ENCODE peak calls at places on chromosomes 6 and 20, in four cellular contexts. H, Z, R and T are unnamed samples.

GRCh38 chr20:10263385-10264165 is 44.9 kb downstream of the SNAP25 start:
- DNase-seq in H (no peak), Z (no peak), R (no peak), T (no peak)

GRCh38 chr6:101876431-101876830 is 482.9 kb downstream of the GRIK2 start:
- DNase-seq in H (no peak), Z (no peak), R (no peak), T (no peak)

GRCh38 chr6:52741872-52742271 is 21.4 kb downstream of the GSTA2 start:
- DNase-seq in H (no peak), Z (no peak), R (no peak), T (no peak)

GRCh38 chr20:63065911-63066310 is 59.1 kb upstream of the BHLHE23 start:
- DNase-seq in H (no peak), Z (no peak), R (no peak), T (no peak)

GRCh38 chr6:14676084-14676483 is 558.5 kb downstream of the CD83 start:
- DNase-seq in H (no peak), Z (no peak), R (no peak), T (no peak)

GRCh38 chr20:11217322-11217989 is 543.7 kb upstream of the JAG1 start:
- DNase-seq in H (no peak), Z (no peak), R (no peak), T (no peak)

GRCh38 chr20:19986419-19986818 is 30.7 kb upstream of the NAA20 start:
- DNase-seq in H (no peak), Z (no peak), R (peak), T (no peak)

GRCh38 chr20:45826381-45827019 is 612 bp downstream of the TNNC2 start:
- DNase-seq in H (no peak), Z (no peak), R (no peak), T (no peak)

GRCh38 chr6:24332306-24332705 is 25.6 kb downstream of the DCDC2 start:
- DNase-seq in H (no peak), Z (no peak), R (no peak), T (no peak)

GRCh38 chr6:7569082-7569481 is 20.9 kb upstream of the SNRNP48 start:
- DNase-seq in H (no peak), Z (no peak), R (no peak), T (no peak)

GRCh38 chr6:111200823-111201134 is 113.5 kb downstream of the SLC16A10 start:
- DNase-seq in H (no peak), Z (no peak), R (no peak), T (no peak)

GRCh38 chr20:14264869-14265268 is 72.5 kb downstream of the FLRT3 start:
- DNase-seq in H (no peak), Z (no peak), R (peak), T (no peak)

GRCh38 chr6:8131265-8131897 is 29.0 kb upstream of the EEF1E1 start:
- DNase-seq in H (no peak), Z (peak), R (peak), T (peak)

GRCh38 chr6:170147832-170148708 is 142.8 kb downstream of the DLL1 start:
- DNase-seq in H (no peak), Z (no peak), R (no peak), T (no peak)

GRCh38 chr6:112231609-112232060 is 22.7 kb downstream of the LAMA4 start:
- DNase-seq in H (no peak), Z (no peak), R (no peak), T (no peak)

DNA sequence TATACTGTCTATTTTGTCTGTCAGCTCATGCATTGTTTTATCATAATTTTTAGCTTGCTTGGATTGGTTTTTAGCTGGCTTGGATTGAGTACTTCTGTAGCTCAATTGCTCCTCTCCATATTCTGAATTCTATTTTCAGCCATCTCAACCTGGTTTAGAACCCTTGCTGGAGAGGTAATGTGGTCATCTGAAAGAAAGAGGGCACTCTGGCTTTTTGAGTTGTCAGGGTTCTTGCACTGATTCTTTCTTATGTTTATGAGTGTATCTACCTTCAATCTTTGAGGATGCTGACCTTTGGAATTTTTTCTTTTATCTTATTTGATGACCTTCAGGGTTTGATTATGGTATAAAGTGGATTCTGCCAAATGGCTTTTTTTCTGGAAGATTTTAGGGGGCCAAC is 632.7 kb upstream of the ID4 start:
- DNase-seq in H (no peak), Z (no peak), R (no peak), T (no peak)
- TF ChIP-seq CTCF in H (no peak), Z (no peak), R (no peak), T (no peak)

DNA sequence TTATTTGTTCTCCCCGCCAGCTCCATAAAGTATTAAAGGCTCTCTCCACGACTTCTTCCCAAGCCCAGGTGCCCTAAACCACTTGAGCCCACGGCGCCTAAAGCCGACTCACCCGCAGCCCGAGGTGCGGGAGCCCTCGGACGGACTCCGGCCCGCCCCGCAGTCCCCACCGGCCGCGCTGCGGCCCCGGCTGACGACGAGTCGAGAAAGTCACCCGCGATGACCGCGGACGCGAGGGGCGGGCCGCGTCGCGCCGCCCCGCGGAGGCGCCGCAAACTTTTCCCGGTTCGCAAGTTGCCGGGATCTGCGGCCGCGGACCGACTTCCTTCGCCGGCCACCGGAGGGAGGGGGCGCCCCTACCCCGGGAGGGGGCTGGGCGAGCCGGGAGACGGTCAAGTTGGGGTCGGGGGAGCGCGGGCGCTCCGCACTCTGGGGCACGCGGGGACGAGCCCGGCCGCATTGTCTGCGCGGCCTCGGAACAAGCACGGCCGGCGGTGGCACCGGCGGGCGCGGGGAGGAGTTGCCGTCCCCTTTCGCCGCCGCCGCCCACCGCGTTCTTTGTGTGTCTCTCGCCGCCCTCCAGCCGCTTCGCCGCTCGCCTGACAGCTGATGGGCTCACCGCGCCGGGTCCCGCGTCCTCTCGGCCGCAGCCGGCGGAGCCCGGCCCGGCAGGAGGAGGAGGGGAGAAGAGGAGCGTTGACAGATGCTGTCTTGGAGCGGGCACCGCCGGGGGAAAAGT is 131.5 kb downstream of the OGFRL1 start:
- DNase-seq in H (no peak), Z (no peak), R (no peak), T (peak)
- TF ChIP-seq CTCF in H (no peak), Z (peak), R (peak), T (no peak)

GRCh38 chr6:104326173-104327001 is 533.3 kb downstream of the HACE1 start:
- DNase-seq in H (no peak), Z (no peak), R (no peak), T (no peak)
- TF ChIP-seq CTCF in H (no peak), Z (no peak), R (no peak), T (no peak)

GRCh38 chr6:113995632-113996031 is 24.7 kb upstream of the HDAC2 start:
- DNase-seq in H (no peak), Z (no peak), R (peak), T (no peak)
- TF ChIP-seq CTCF in H (no peak), Z (no peak), R (no peak), T (no peak)

GRCh38 chr20:40893610-40894242 is 134.9 kb upstream of the TOP1 start:
- DNase-seq in H (no peak), Z (no peak), R (no peak), T (no peak)

GRCh38 chr20:40895182-40895581 is 133.4 kb upstream of the TOP1 start:
- DNase-seq in H (no peak), Z (no peak), R (no peak), T (no peak)

GRCh38 chr20:40897177-40897700 is 131.4 kb upstream of the TOP1 start:
- DNase-seq in H (no peak), Z (no peak), R (no peak), T (peak)

GRCh38 chr20:40890635-40891034 is 138.0 kb upstream of the TOP1 start:
- DNase-seq in H (no peak), Z (no peak), R (no peak), T (no peak)

GRCh38 chr20:40892642-40893041 is 136.0 kb upstream of the TOP1 start:
- DNase-seq in H (no peak), Z (no peak), R (no peak), T (no peak)
- TF ChIP-seq CTCF in H (no peak), Z (no peak), R (no peak), T (no peak)

DNA sequence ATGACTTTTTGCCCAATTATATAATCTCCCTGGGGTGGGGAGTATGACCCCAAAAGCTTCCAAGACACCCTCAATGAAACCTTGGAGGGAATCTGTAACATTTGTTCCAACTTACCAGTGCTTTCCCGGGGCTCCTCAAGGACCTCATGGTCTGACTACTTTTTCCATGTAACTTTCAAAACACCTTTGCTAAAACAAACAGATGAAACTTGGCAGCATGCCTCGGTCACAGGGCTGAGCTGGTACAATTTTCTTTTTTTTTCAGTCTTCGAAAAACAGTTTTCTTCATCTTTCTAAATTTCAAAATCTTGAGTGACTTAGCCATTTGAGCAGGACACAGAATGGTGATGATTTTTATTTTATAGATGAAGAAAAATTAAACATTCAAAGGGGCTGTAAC is 241.2 kb downstream of the BMP7 start:
- DNase-seq in H (no peak), Z (no peak), R (no peak), T (no peak)
- TF ChIP-seq CTCF in H (no peak), Z (no peak), R (no peak), T (no peak)

GRCh38 chr6:41744236-41744787 is 2.9 kb downstream of the PGC start:
- DNase-seq in H (no peak), Z (no peak), R (no peak), T (no peak)
- TF ChIP-seq CTCF in H (no peak), Z (no peak), R (no peak), T (no peak)

DNA sequence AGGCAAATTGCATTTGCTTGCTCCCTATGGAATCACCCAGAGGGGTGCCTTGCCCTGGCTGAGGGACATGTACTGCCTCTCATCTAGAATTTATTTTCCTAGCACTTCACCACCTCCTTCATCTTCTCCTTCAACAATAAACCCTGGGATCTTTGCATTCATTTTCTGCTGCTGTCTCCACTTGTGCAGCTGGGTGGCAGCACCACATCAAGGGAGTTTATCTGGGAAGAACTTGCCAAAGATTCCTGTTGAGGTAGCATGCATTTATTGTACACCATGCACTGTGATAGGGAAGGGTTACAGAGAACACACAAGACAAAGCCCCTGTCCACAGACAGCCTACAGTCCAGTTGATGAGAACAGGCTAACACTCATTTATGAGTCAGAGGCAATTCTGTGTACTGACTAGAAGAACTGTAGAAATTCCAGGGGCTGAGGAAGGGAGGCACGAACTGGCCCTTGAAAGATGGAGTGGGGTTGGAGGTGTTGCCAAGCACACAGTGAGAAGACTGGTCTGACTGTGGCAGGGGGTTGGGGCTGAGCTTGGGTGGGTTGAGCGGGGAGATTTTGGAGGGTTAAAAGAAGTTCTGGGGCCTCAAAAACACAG is 17.5 kb downstream of the C20orf173 start:
- DNase-seq in H (no peak), Z (peak), R (peak), T (no peak)
- TF ChIP-seq CTCF in H (no peak), Z (peak), R (peak), T (peak)

GRCh38 chr6:118284736-118285360 is 263.2 kb upstream of the PLN start:
- DNase-seq in H (no peak), Z (no peak), R (no peak), T (no peak)
- TF ChIP-seq CTCF in H (no peak), Z (peak), R (peak), T (no peak)

DNA sequence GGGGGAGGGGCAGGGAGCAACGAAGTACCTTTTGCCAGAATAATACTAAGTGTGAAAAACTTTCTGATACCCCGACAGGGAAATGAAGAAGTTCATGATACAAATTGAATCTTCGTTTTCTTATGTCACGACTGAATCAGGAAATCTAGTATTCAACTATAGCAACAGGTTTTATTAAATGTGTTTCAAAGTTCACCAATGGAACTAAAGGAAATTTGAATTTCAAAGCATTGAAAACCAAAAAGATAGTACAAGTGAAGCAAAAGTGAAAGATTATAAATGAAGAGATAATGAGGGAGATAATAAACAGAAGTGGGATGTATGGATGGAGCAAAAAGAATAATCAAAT is 333.2 kb downstream of the ADGRB3 start:
- DNase-seq in H (no peak), Z (no peak), R (no peak), T (no peak)
- TF ChIP-seq CTCF in H (no peak), Z (no peak), R (no peak), T (peak)